ENCODE peak calls at places on chromosomes 12 and 14, in eight cellular contexts. N, O, P, F, G, E, B and L are unnamed samples.
A peak's percentile ranks its signal among the peaks of the same experiment; 100 is the strongest.

GRCh38 chr12:6361834-6362233 is 13.5 kb downstream of the SCNN1A start:
- DNase-seq in F (no peak), P (peak; percentile 69), N (peak; percentile 69), G (no peak), O (peak; percentile 80), B (peak; percentile 43), E (no peak), L (no peak)

GRCh38 chr14:26276757-26277156 is 321.1 kb downstream of the NOVA1 start:
- DNase-seq in P (no peak), N (no peak), G (peak; percentile 4), B (no peak), F (no peak), O (no peak), E (no peak), L (no peak)

GRCh38 chr12:83470749-83471148 is 784.0 kb downstream of the TMTC2 start:
- DNase-seq in E (no peak), B (no peak), F (no peak), P (no peak), G (no peak), O (no peak), N (no peak), L (no peak)

GRCh38 chr14:25516838-25517237 is 466.9 kb upstream of the STXBP6 start:
- DNase-seq in G (no peak), N (no peak), E (no peak), F (no peak), P (no peak), B (no peak), O (no peak), L (no peak)

GRCh38 chr14:105797546-105797945 is 271.2 kb downstream of the TMEM121 start:
- DNase-seq in O (no peak), P (no peak), B (no peak), E (no peak), G (no peak), N (no peak), F (no peak), L (no peak)

GRCh38 chr12:53989227-53990113 is 4.5 kb downstream of the HOXC10 start:
- DNase-seq in P (no peak), N (peak; percentile 62), E (no peak), O (no peak), G (no peak), B (peak; percentile 40), F (peak; percentile 72), L (peak; percentile 76)

GRCh38 chr14:99531221-99532096 is 50.2 kb downstream of the CCNK start:
- DNase-seq in P (no peak), B (peak; percentile 74), N (no peak), G (peak; percentile 46), F (peak; percentile 75), E (no peak), O (no peak), L (no peak)

GRCh38 chr14:53193193-53193592 is 40.1 kb upstream of the DDHD1 start:
- DNase-seq in P (no peak), B (peak; percentile 74), E (no peak), N (peak; percentile 11), O (no peak), G (no peak), F (no peak), L (no peak)

GRCh38 chr14:94056579-94057308 is 24.3 kb downstream of the DDX24 start:
- DNase-seq in B (peak; percentile 36), O (no peak), G (peak; percentile 59), E (no peak), P (no peak), F (no peak), N (no peak), L (no peak)

GRCh38 chr12:55906056-55906455 is 21.6 kb downstream of the PYM1 start:
- DNase-seq in O (no peak), G (peak; percentile 3), F (peak; percentile 38), P (no peak), E (no peak), N (peak; percentile 68), B (peak; percentile 41), L (no peak)

GRCh38 chr14:102957222-102957621 is 34.8 kb downstream of the AMN start:
- DNase-seq in E (no peak), P (no peak), F (no peak), G (peak; percentile 52), B (no peak), O (no peak), N (no peak), L (no peak)

GRCh38 chr14:26528415-26529182 is 69.2 kb downstream of the NOVA1 start:
- DNase-seq in N (no peak), O (no peak), E (no peak), P (no peak), G (no peak), F (no peak), B (peak; percentile 75), L (no peak)

GRCh38 chr14:73757876-73758391 is 43.8 kb upstream of the PNMA1 start:
- DNase-seq in G (no peak), N (no peak), P (no peak), O (no peak), B (no peak), E (no peak), F (peak; percentile 35), L (no peak)

GRCh38 chr12:1845427-1845826 is 25.1 kb downstream of the LRTM2 start:
- DNase-seq in N (no peak), O (peak; percentile 51), G (no peak), E (no peak), B (no peak), F (no peak), P (no peak), L (peak; percentile 41)